ENCODE peak calls at places on chromosome 1, in five cellular contexts. One of them, this sample, is unnamed.

GRCh38 chr1:83701396-83701795 is 297.5 kb downstream of the TTLL7 start:
- DNase-seq in left ventricle myocardium inferior: no peak
- DNase-seq in suprapubic skin: no peak
- DNase-seq in upper lobe of right lung: no peak
- DNase-seq in AG04450: no peak
- DNase-seq in this sample: no peak

GRCh38 chr1:59434336-59434735 is 137.4 kb downstream of the FGGY start:
- DNase-seq in left ventricle myocardium inferior: no peak
- DNase-seq in suprapubic skin: no peak
- DNase-seq in upper lobe of right lung: no peak
- DNase-seq in AG04450: no peak
- DNase-seq in this sample: no peak

GRCh38 chr1:231829332-231829731 is 202.7 kb downstream of the DISC1 start:
- DNase-seq in left ventricle myocardium inferior: no peak
- DNase-seq in suprapubic skin: no peak
- DNase-seq in upper lobe of right lung: no peak
- DNase-seq in AG04450: no peak
- DNase-seq in this sample: no peak

GRCh38 chr1:244599937-244600350 is 53.0 kb upstream of the DESI2 start:
- DNase-seq in left ventricle myocardium inferior: no peak
- DNase-seq in suprapubic skin: no peak
- DNase-seq in upper lobe of right lung: no peak
- DNase-seq in AG04450: peak
- DNase-seq in this sample: peak

GRCh38 chr1:115524211-115524610 is 117.6 kb upstream of the VANGL1 start:
- DNase-seq in left ventricle myocardium inferior: no peak
- DNase-seq in suprapubic skin: no peak
- DNase-seq in upper lobe of right lung: no peak
- DNase-seq in AG04450: no peak
- DNase-seq in this sample: no peak

GRCh38 chr1:189693140-189693539 is 784.5 kb downstream of the BRINP3 start:
- DNase-seq in left ventricle myocardium inferior: no peak
- DNase-seq in suprapubic skin: no peak
- DNase-seq in upper lobe of right lung: no peak
- DNase-seq in AG04450: no peak
- DNase-seq in this sample: no peak

GRCh38 chr1:160767417-160768294 is 28.3 kb upstream of the LY9 start:
- DNase-seq in left ventricle myocardium inferior: no peak
- DNase-seq in suprapubic skin: no peak
- DNase-seq in upper lobe of right lung: no peak
- DNase-seq in AG04450: no peak
- DNase-seq in this sample: no peak

GRCh38 chr1:248828845-248829244 is 3.1 kb upstream of the SH3BP5L start:
- DNase-seq in left ventricle myocardium inferior: no peak
- DNase-seq in suprapubic skin: no peak
- DNase-seq in upper lobe of right lung: no peak
- DNase-seq in AG04450: no peak
- DNase-seq in this sample: no peak

GRCh38 chr1:33719771-33720670 is 143.9 kb upstream of the HMGB4 start:
- DNase-seq in left ventricle myocardium inferior: no peak
- DNase-seq in suprapubic skin: no peak
- DNase-seq in upper lobe of right lung: no peak
- DNase-seq in AG04450: peak
- DNase-seq in this sample: no peak

GRCh38 chr1:84370831-84371394 is 27.4 kb upstream of the DNASE2B start:
- DNase-seq in left ventricle myocardium inferior: no peak
- DNase-seq in suprapubic skin: no peak
- DNase-seq in upper lobe of right lung: no peak
- DNase-seq in AG04450: no peak
- DNase-seq in this sample: no peak

GRCh38 chr1:240101306-240101705 is 9.6 kb downstream of the FMN2 start:
- DNase-seq in left ventricle myocardium inferior: no peak
- DNase-seq in suprapubic skin: no peak
- DNase-seq in upper lobe of right lung: no peak
- DNase-seq in AG04450: no peak
- DNase-seq in this sample: no peak

GRCh38 chr1:97870574-97870973 is 50.3 kb downstream of the DPYD start:
- DNase-seq in left ventricle myocardium inferior: no peak
- DNase-seq in suprapubic skin: no peak
- DNase-seq in upper lobe of right lung: no peak
- DNase-seq in AG04450: no peak
- DNase-seq in this sample: no peak

GRCh38 chr1:67713071-67713806 is 28.2 kb downstream of the GADD45A start:
- DNase-seq in left ventricle myocardium inferior: no peak
- DNase-seq in suprapubic skin: no peak
- DNase-seq in upper lobe of right lung: no peak
- DNase-seq in AG04450: peak
- DNase-seq in this sample: peak

GRCh38 chr1:67710417-67710816 is 25.4 kb downstream of the GADD45A start:
- DNase-seq in left ventricle myocardium inferior: no peak
- DNase-seq in suprapubic skin: no peak
- DNase-seq in upper lobe of right lung: no peak
- DNase-seq in AG04450: no peak
- DNase-seq in this sample: no peak

GRCh38 chr1:67711850-67712202 is 26.8 kb downstream of the GADD45A start:
- DNase-seq in left ventricle myocardium inferior: no peak
- DNase-seq in suprapubic skin: no peak
- DNase-seq in upper lobe of right lung: no peak
- DNase-seq in AG04450: no peak
- DNase-seq in this sample: no peak

GRCh38 chr1:67708606-67709005 is 23.6 kb downstream of the GADD45A start:
- DNase-seq in left ventricle myocardium inferior: no peak
- DNase-seq in suprapubic skin: no peak
- DNase-seq in upper lobe of right lung: no peak
- DNase-seq in AG04450: no peak
- DNase-seq in this sample: no peak

DNA sequence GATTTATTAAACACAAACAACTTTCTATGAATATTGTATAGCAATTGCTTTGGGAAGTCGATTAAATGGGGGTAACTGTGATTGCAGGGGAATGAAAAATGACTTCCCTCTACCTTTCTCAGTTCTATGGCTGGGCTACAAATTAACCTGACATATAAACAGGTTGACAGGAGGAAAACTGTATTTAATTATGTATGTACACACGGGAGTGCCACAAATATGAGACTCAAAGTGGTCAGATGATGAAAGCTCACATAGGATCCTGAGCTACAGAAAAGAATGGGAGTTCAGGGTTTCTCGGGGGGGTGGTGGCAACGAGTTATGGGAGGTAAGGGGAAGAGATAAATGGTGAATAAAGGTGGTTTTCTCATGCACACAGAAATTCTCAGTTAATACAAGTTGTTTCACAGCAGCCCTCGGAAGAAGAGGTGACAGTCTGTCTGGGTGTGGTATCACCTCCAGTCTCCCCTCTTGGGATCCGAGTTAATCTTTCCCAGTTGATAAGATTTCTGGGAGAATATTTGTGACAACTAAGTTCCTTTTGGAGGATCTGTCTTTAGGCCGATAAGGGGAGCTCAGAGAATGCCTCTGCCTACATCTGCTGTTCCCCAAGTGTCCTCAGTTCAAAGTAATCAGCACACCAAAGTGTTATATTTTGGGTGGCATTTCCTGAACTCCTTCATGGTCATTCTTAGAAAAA is 26.3 kb downstream of the GADD45A start:
- DNase-seq in left ventricle myocardium inferior: no peak
- DNase-seq in suprapubic skin: no peak
- DNase-seq in upper lobe of right lung: no peak
- DNase-seq in AG04450: no peak
- DNase-seq in this sample: no peak
- H3K4me3 ChIP-seq in left ventricle myocardium inferior: no peak
- H3K4me3 ChIP-seq in suprapubic skin: no peak
- H3K4me3 ChIP-seq in upper lobe of right lung: no peak
- H3K4me3 ChIP-seq in AG04450: no peak
- H3K4me3 ChIP-seq in this sample: no peak

GRCh38 chr1:90724926-90725325 is 7.8 kb upstream of the BARHL2 start:
- DNase-seq in left ventricle myocardium inferior: no peak
- DNase-seq in suprapubic skin: no peak
- DNase-seq in upper lobe of right lung: no peak
- DNase-seq in AG04450: no peak
- DNase-seq in this sample: no peak

GRCh38 chr1:90725341-90725960 is 8.3 kb upstream of the BARHL2 start:
- DNase-seq in left ventricle myocardium inferior: no peak
- DNase-seq in suprapubic skin: peak
- DNase-seq in upper lobe of right lung: peak
- DNase-seq in AG04450: no peak
- DNase-seq in this sample: no peak

GRCh38 chr1:90722874-90723273 is 5.8 kb upstream of the BARHL2 start:
- DNase-seq in left ventricle myocardium inferior: no peak
- DNase-seq in suprapubic skin: no peak
- DNase-seq in upper lobe of right lung: no peak
- DNase-seq in AG04450: no peak
- DNase-seq in this sample: no peak

GRCh38 chr1:90724361-90724760 is 7.3 kb upstream of the BARHL2 start:
- DNase-seq in left ventricle myocardium inferior: no peak
- DNase-seq in suprapubic skin: no peak
- DNase-seq in upper lobe of right lung: no peak
- DNase-seq in AG04450: no peak
- DNase-seq in this sample: no peak

DNA sequence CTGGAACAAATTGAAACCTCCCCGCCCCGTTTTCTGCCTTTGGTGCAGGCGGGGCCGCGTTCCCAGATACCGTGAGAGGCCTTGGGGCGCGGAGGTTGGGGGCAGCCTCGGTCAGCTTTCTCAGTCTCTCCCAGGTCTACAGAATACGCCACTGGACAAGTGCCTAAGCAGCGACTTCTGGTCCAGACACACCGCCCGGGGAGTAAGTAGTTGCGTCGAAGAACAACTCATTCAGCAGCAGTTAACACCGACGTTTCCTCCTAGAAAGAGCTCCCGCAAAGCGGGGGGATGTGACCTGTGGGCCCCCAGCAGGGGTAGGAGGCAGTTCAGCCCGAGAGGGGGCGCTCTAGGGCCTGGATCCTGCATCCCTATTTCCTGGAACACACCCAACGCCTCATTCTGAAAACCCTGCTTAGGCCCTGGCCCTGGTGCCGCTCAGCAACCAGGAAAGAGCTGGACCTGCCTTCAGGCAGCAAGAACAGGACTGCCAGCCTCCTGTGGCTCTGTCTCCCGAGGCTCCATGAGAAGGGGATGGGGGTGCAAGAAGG is 6.5 kb upstream of the BARHL2 start:
- DNase-seq in left ventricle myocardium inferior: no peak
- DNase-seq in suprapubic skin: no peak
- DNase-seq in upper lobe of right lung: no peak
- DNase-seq in AG04450: no peak
- DNase-seq in this sample: no peak
- TF ChIP-seq CTCF in left ventricle myocardium inferior: no peak
- TF ChIP-seq CTCF in suprapubic skin: no peak
- TF ChIP-seq CTCF in upper lobe of right lung: no peak
- TF ChIP-seq CTCF in AG04450: no peak
- TF ChIP-seq CTCF in this sample: peak

DNA sequence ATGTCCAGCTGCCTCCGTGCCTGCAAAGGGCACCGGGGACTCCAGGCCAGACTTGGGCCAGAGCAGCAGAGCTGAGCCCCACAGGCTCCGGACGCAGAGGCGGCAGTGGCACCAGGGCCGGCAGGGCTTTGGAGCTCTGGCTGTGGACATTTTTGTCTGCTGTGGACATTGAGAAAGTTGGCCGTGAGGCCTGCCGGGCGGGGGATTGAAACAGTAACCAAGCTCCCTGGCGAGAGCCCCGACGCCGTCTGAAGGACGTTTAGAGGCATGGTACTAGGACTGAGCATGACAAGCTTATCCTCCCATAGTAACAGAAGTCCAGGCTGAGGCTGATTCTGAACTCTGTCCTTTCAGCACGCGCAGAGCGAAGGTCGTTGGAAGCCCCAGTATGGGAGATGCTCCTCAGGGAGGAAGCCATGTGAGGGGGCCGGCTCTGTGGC is 323.8 kb downstream of the AMY1C start:
- DNase-seq in left ventricle myocardium inferior: no peak
- DNase-seq in suprapubic skin: no peak
- DNase-seq in upper lobe of right lung: no peak
- DNase-seq in AG04450: no peak
- DNase-seq in this sample: no peak
- H3K4me3 ChIP-seq in left ventricle myocardium inferior: no peak
- H3K4me3 ChIP-seq in suprapubic skin: no peak
- H3K4me3 ChIP-seq in upper lobe of right lung: no peak
- H3K4me3 ChIP-seq in AG04450: no peak
- H3K4me3 ChIP-seq in this sample: no peak

GRCh38 chr1:3351300-3352083 is 103.0 kb upstream of the ARHGEF16 start:
- DNase-seq in left ventricle myocardium inferior: no peak
- DNase-seq in suprapubic skin: no peak
- DNase-seq in upper lobe of right lung: no peak
- DNase-seq in AG04450: no peak
- DNase-seq in this sample: no peak

GRCh38 chr1:3349161-3349967 is 105.1 kb upstream of the ARHGEF16 start:
- DNase-seq in left ventricle myocardium inferior: peak
- DNase-seq in suprapubic skin: no peak
- DNase-seq in upper lobe of right lung: no peak
- DNase-seq in AG04450: no peak
- DNase-seq in this sample: no peak

GRCh38 chr1:3352084-3352951 is 102.1 kb upstream of the ARHGEF16 start:
- DNase-seq in left ventricle myocardium inferior: no peak
- DNase-seq in suprapubic skin: no peak
- DNase-seq in upper lobe of right lung: no peak
- DNase-seq in AG04450: no peak
- DNase-seq in this sample: no peak

GRCh38 chr1:3349968-3350299 is 104.5 kb upstream of the ARHGEF16 start:
- DNase-seq in left ventricle myocardium inferior: no peak
- DNase-seq in suprapubic skin: no peak
- DNase-seq in upper lobe of right lung: no peak
- DNase-seq in AG04450: no peak
- DNase-seq in this sample: no peak

DNA sequence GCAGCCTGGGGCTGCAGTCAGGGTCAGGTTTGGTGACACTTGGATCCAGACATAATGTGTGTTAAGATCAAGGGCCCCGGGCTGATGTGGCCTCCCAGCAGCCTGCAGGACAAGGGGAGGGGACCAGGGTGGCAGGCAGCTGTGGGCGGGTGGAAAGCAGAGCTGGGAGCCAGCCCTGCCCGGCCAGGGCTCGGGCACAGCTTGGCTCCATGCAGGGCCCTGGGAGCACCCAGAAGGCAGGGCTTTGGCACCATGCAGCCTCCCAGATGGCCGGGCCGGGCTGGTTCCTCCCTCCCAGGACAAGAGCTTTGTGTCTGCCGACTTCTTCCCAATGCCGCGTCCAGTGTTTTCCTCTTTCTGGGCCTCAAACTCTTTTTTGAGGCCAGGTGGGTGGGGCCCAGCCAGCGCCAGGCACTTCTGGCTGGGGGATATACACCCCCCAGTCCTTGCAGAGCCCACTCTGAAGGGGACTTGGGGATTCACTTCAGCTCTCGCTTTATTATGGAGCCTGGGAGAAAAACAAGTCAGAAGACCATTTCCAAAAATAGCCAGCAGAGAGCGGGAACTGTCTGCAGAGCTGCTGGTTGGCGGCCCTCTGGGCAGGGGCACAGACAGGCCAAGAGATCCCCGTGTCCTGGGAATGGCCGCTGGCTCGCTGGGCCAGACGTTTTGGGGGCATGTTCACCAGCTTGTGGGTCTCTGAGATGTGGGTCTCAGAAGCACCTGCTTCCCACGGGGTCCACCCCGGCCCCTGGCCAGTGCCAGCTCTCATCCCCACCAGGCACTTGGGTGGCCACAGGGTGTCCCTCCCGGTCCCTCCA is 103.8 kb upstream of the ARHGEF16 start:
- DNase-seq in left ventricle myocardium inferior: peak
- DNase-seq in suprapubic skin: no peak
- DNase-seq in upper lobe of right lung: no peak
- DNase-seq in AG04450: no peak
- DNase-seq in this sample: no peak
- TF ChIP-seq CTCF in left ventricle myocardium inferior: peak
- TF ChIP-seq CTCF in suprapubic skin: no peak
- TF ChIP-seq CTCF in upper lobe of right lung: no peak
- TF ChIP-seq CTCF in AG04450: no peak
- TF ChIP-seq CTCF in this sample: no peak

This sample was measured in HFF-Myc.